ENCODE peak calls at places on chromosomes 1 and 21, in six cellular contexts. M is NB4, Q is HepG2, C is A549, K is K562, A is GM12878. Z is an unnamed sample.

GRCh38 chr1:189269011-189269410 is 1208.7 kb downstream of the BRINP3 start:
- DNase-seq in M (peak), Q (no peak), C (peak), K (peak), A (no peak), Z (no peak)

GRCh38 chr1:17120483-17120882 is 1.2 kb upstream of the PADI2 start:
- DNase-seq in M (no peak), Q (no peak), C (no peak), K (no peak), A (no peak), Z (no peak)

GRCh38 chr1:207058878-207059867 is 6.1 kb downstream of the PFKFB2 start:
- DNase-seq in M (no peak), Q (no peak), C (no peak), K (peak), A (no peak), Z (no peak)

GRCh38 chr1:178849932-178850331 is 20.9 kb downstream of the ANGPTL1 start:
- DNase-seq in M (no peak), Q (no peak), C (no peak), K (no peak), A (no peak), Z (no peak)

GRCh38 chr1:197249324-197249723 is 18.7 kb upstream of the CRB1 start:
- DNase-seq in M (no peak), Q (no peak), C (no peak), K (no peak), A (no peak), Z (no peak)

GRCh38 chr1:212215910-212216309 is 69.3 kb upstream of the PPP2R5A start:
- DNase-seq in M (no peak), Q (no peak), C (no peak), K (no peak), A (no peak), Z (no peak)

GRCh38 chr1:83693409-83694126 is 305.4 kb downstream of the TTLL7 start:
- DNase-seq in M (no peak), Q (no peak), C (no peak), K (no peak), A (no peak), Z (peak)

GRCh38 chr1:215119071-215119470 is 36.5 kb downstream of the KCNK2 start:
- DNase-seq in M (no peak), Q (no peak), C (no peak), K (no peak), A (no peak), Z (no peak)

GRCh38 chr1:29105822-29106221 is 17.9 kb downstream of the TMEM200B start:
- DNase-seq in M (no peak), Q (peak), C (peak), K (no peak), A (no peak), Z (no peak)

GRCh38 chr1:160309183-160309535 is 24.2 kb upstream of the PEX19 start:
- DNase-seq in M (no peak), Q (no peak), C (no peak), K (no peak), A (no peak), Z (no peak)

GRCh38 chr1:62024690-62025089 is 170.0 kb upstream of the L1TD1 start:
- DNase-seq in M (no peak), Q (no peak), C (no peak), K (no peak), A (no peak), Z (no peak)

GRCh38 chr1:149931212-149931805 is 3.7 kb upstream of the SF3B4 start:
- DNase-seq in M (peak), Q (no peak), C (no peak), K (no peak), A (no peak), Z (peak)

GRCh38 chr21:15224346-15225086 is 159.7 kb upstream of the NRIP1 start:
- DNase-seq in M (no peak), Q (no peak), C (peak), K (no peak), A (no peak), Z (no peak)

GRCh38 chr1:90821152-90821792 is 104.2 kb upstream of the BARHL2 start:
- DNase-seq in M (no peak), Q (peak), C (no peak), K (no peak), A (no peak), Z (no peak)

GRCh38 chr1:244165701-244166100 is 114.6 kb downstream of the ZBTB18 start:
- DNase-seq in M (no peak), Q (no peak), C (no peak), K (no peak), A (no peak), Z (no peak)

GRCh38 chr1:44327679-44328491 is 27.2 kb downstream of the ERI3 start:
- DNase-seq in M (peak), Q (peak), C (peak), K (peak), A (no peak), Z (peak)

GRCh38 chr1:192573499-192573898 is 2.1 kb upstream of the RGS1 start:
- DNase-seq in M (peak), Q (no peak), C (no peak), K (no peak), A (no peak), Z (no peak)

GRCh38 chr1:205783904-205784303 is 8.6 kb upstream of the RAB29 start:
- DNase-seq in M (no peak), Q (no peak), C (no peak), K (no peak), A (no peak), Z (no peak)

GRCh38 chr1:225418598-225418997 is 9.2 kb downstream of the LBR start:
- DNase-seq in M (no peak), Q (no peak), C (no peak), K (no peak), A (no peak), Z (no peak)

GRCh38 chr1:29259802-29260441 is 23.6 kb downstream of the PTPRU start:
- DNase-seq in M (peak), Q (no peak), C (no peak), K (peak), A (no peak), Z (no peak)

GRCh38 chr1:155124503-155125463 is 2.9 kb upstream of the EFNA1 start:
- DNase-seq in M (no peak), Q (no peak), C (peak), K (no peak), A (no peak), Z (peak)

GRCh38 chr1:232599178-232600041 is 30.5 kb downstream of the SIPA1L2 start:
- DNase-seq in M (peak), Q (no peak), C (no peak), K (no peak), A (no peak), Z (no peak)

GRCh38 chr1:198056255-198056654 is 100.5 kb upstream of the NEK7 start:
- DNase-seq in M (peak), Q (peak), C (peak), K (no peak), A (no peak), Z (no peak)

GRCh38 chr1:162633327-162633762 is 1.1 kb downstream of the DDR2 start:
- DNase-seq in M (no peak), Q (no peak), C (no peak), K (no peak), A (peak), Z (peak)

GRCh38 chr1:170225735-170226524 is 80.2 kb downstream of the NTMT2 start:
- DNase-seq in M (no peak), Q (no peak), C (no peak), K (no peak), A (no peak), Z (no peak)
- TF ChIP-seq MYC in M (no peak), Q (no peak), C (no peak), K (no peak), A (no peak), Z (no peak)

GRCh38 chr1:24897263-24898151 is 32.6 kb downstream of the RUNX3 start:
- DNase-seq in M (no peak), Q (no peak), C (no peak), K (no peak), A (no peak), Z (no peak)

GRCh38 chr1:24898909-24899439 is 31.1 kb downstream of the RUNX3 start:
- DNase-seq in M (no peak), Q (no peak), C (no peak), K (no peak), A (no peak), Z (no peak)

GRCh38 chr1:24896596-24897262 is 33.3 kb downstream of the RUNX3 start:
- DNase-seq in M (no peak), Q (no peak), C (no peak), K (no peak), A (no peak), Z (no peak)

GRCh38 chr1:24899581-24900485 is 30.2 kb downstream of the RUNX3 start:
- DNase-seq in M (peak), Q (no peak), C (no peak), K (no peak), A (no peak), Z (no peak)

GRCh38 chr1:24898152-24898908 is 31.7 kb downstream of the RUNX3 start:
- DNase-seq in M (peak), Q (no peak), C (peak), K (peak), A (no peak), Z (peak)
- TF ChIP-seq MYC in M (no peak), Q (no peak), C (no peak), K (no peak), A (no peak), Z (no peak)

DNA sequence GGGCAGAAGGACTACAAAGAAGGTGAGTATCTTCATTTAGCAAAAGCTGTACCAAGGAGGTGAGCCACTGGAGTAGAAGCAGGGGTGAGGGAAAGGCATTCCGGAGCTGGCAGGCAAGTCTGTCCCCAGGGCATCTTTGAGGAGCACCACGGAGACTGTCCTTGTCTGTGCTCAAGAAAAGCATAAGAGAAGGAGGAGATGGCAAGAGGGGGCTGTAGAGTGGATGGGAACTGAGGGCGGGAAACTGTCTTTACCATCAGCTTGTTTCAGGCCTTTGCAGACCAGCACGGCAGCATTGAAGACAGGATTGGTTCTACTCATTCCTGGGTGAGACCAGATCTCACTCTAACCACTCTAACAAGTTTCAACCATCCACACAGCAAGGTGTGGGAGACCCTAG is 355.8 kb downstream of the AJAP1 start:
- DNase-seq in M (no peak), Q (no peak), C (no peak), K (no peak), A (no peak), Z (no peak)
- TF ChIP-seq MYC in M (no peak), Q (no peak), C (no peak), K (no peak), A (no peak), Z (no peak)

DNA sequence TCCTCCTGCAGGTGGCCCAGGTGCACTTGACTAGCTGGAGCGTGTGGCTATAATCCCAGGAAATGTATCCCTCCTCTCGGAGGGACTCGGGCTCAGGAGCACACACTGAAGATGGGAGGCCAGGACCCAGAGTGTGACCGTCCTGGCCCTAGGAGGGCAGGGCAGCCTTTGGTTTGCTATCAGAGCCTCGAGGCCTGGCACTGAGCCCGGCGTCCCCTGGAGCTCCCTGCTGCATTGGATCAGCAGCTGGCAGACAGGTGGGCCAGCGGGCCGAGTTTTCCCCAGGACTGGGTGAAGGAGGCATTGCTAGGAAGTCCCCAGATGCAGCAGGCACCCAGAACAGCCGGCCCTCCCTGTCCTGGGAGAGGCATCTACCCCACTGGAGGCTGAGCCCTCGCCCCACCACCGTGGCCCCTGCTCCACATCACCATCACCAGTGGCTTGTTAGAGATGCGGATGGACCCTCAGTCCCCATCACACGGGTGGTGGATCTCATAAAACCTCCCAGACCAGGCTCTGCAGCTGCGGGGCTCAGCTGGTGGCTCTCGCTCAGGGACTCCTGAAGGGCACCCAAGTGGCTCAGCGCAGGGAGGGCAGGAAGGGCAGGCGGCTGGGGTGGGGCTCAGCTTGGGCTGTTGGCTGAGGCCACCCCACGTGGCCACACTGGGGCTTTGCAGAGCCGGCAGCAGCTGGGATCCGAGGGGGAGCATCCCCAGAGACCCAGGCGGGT is 32.7 kb upstream of the POFUT2 start:
- DNase-seq in M (no peak), Q (no peak), C (no peak), K (no peak), A (no peak), Z (no peak)
- TF ChIP-seq MYC in M (no peak), Q (no peak), C (no peak), K (no peak), A (no peak), Z (no peak)

DNA sequence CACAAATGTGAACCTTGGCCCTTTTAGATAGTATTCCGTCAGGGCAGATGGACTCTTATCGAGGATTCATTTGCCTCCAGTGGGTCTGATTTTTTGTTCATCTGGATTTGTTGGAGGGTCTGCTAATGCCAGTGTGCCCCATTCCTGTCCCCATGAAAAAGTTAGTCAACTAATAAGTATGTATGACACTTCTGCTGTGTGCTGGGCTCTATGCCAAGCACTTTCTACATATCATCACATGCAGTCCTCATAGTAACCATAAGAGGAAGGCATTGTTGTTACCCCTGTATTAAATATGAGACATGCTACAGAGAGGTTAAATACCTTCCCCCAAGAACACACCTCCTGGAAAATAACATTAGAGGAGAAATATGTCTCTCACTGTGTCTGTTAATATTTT is 46.6 kb upstream of the MAB21L3 start:
- DNase-seq in M (no peak), Q (no peak), C (no peak), K (no peak), A (no peak), Z (no peak)
- TF ChIP-seq MYC in M (no peak), Q (no peak), C (no peak), K (no peak), A (no peak), Z (no peak)